ENCODE peak calls at places on chromosome 21, in nine cellular contexts. Q is activated CD4-positive, alpha-beta T cell treated with anti-CD3 and anti-CD28 coated beads, Interleukin-2, amount 50 U/mL, for 24 hours; Z is naive thymus-derived CD4-positive, alpha-beta T cell; I is pons; W is GM12865; J is hypothalamus; X is Kasumi-1; O is omental fat pad; E is SJSA1. M is an unnamed sample.

GRCh38 chr21:39217356-39218081 is 34.3 kb upstream of the PSMG1 start:
- DNase-seq in Q (no peak), Z (no peak), I (no peak), W (no peak), J (no peak), X (no peak), O (no peak), E (no peak), M (no peak)

GRCh38 chr21:42594616-42595280 is 58.7 kb upstream of the PDE9A start:
- DNase-seq in Q (no peak), Z (no peak), I (no peak), W (no peak), J (no peak), X (no peak), O (no peak), E (no peak), M (no peak)

GRCh38 chr21:27329255-27329851 is 362.5 kb upstream of the ADAMTS5 start:
- DNase-seq in Q (no peak), Z (no peak), I (no peak), W (no peak), J (no peak), X (no peak), O (no peak), E (no peak), M (no peak)

GRCh38 chr21:42614811-42615342 is 38.5 kb upstream of the PDE9A start:
- DNase-seq in Q (peak), Z (peak), I (no peak), W (peak), J (no peak), X (no peak), O (no peak), E (no peak), M (peak)

GRCh38 chr21:17775431-17776126 is 43.6 kb downstream of the C21orf91 start:
- DNase-seq in Q (peak), Z (no peak), I (no peak), W (peak), J (no peak), X (no peak), O (no peak), E (no peak), M (peak)

GRCh38 chr21:44856131-44856530 is 17.4 kb downstream of the PTTG1IP start:
- DNase-seq in Q (no peak), Z (no peak), I (no peak), W (no peak), J (no peak), X (no peak), O (no peak), E (no peak), M (no peak)

GRCh38 chr21:45846373-45847160 is 135.0 kb upstream of the COL6A1 start:
- DNase-seq in Q (no peak), Z (no peak), I (peak), W (no peak), J (no peak), X (no peak), O (no peak), E (no peak), M (no peak)

GRCh38 chr21:24023402-24023801 is 1583.9 kb downstream of the MRPL39 start:
- DNase-seq in Q (no peak), Z (no peak), I (no peak), W (no peak), J (no peak), X (no peak), O (no peak), E (no peak), M (no peak)

GRCh38 chr21:15752763-15753407 is 23.1 kb downstream of the USP25 start:
- DNase-seq in Q (no peak), Z (no peak), I (no peak), W (no peak), J (no peak), X (no peak), O (no peak), E (no peak), M (no peak)

GRCh38 chr21:28754127-28754611 is 238.5 kb downstream of the LTN1 start:
- DNase-seq in Q (no peak), Z (no peak), I (peak), W (no peak), J (no peak), X (no peak), O (no peak), E (peak), M (no peak)

GRCh38 chr21:34956416-34957316 is 92.4 kb downstream of the RUNX1 start:
- DNase-seq in Q (no peak), Z (no peak), I (no peak), W (no peak), J (no peak), X (peak), O (no peak), E (no peak), M (no peak)

GRCh38 chr21:16071761-16072160 is 342.0 kb downstream of the USP25 start:
- DNase-seq in Q (no peak), Z (no peak), I (peak), W (no peak), J (no peak), X (no peak), O (no peak), E (no peak), M (no peak)

GRCh38 chr21:43195131-43196021 is 26.6 kb downstream of the CRYAA start:
- DNase-seq in Q (no peak), Z (no peak), I (no peak), W (no peak), J (no peak), X (no peak), O (no peak), E (peak), M (no peak)

GRCh38 chr21:43988506-43989230 is 23.4 kb upstream of the TRAPPC10 start:
- DNase-seq in Q (no peak), Z (no peak), I (no peak), W (no peak), J (no peak), X (no peak), O (no peak), E (no peak), M (no peak)

GRCh38 chr21:26394341-26394740 is 178.7 kb downstream of the CYYR1 start:
- DNase-seq in Q (no peak), Z (no peak), I (no peak), W (no peak), J (no peak), X (no peak), O (no peak), E (no peak), M (no peak)

GRCh38 chr21:37871121-37871862 is 45.0 kb downstream of the KCNJ6 start:
- DNase-seq in Q (no peak), Z (no peak), I (no peak), W (no peak), J (no peak), X (no peak), O (no peak), E (peak), M (no peak)

GRCh38 chr21:25005388-25005787 is 601.9 kb downstream of the MRPL39 start:
- DNase-seq in Q (no peak), Z (no peak), I (no peak), W (no peak), J (no peak), X (peak), O (no peak), E (no peak), M (no peak)

GRCh38 chr21:45916011-45916840 is 65.3 kb upstream of the COL6A1 start:
- DNase-seq in Q (no peak), Z (no peak), I (no peak), W (no peak), J (no peak), X (no peak), O (no peak), E (no peak), M (no peak)

GRCh38 chr21:45270306-45270821 is 17.3 kb downstream of the POFUT2 start:
- DNase-seq in Q (no peak), Z (no peak), I (no peak), W (no peak), J (no peak), X (peak), O (no peak), E (peak), M (no peak)

GRCh38 chr21:41898998-41899397 is 19.9 kb upstream of the PRDM15 start:
- DNase-seq in Q (no peak), Z (no peak), I (no peak), W (no peak), J (no peak), X (no peak), O (no peak), E (no peak), M (no peak)

GRCh38 chr21:32878654-32879053 is 107.1 kb upstream of the PAXBP1 start:
- DNase-seq in Q (no peak), Z (no peak), I (peak), W (no peak), J (no peak), X (peak), O (no peak), E (no peak), M (no peak)